ENCODE peak calls at places on chromosomes 12 and 14, in nine cellular contexts. F is CD8-positive, alpha-beta T cell; P is skeletal muscle cell; I is foreskin fibroblast; N is H1; H is A549; Z is mesendoderm; S is fibroblast of mammary gland; A is choroid plexus epithelial cell. C is an unnamed sample.

GRCh38 chr14:56027421-56027820 is 90.8 kb upstream of the PELI2 start:
- DNase-seq in I (no peak), N (no peak), S (no peak), Z (no peak), P (no peak), H (no peak), A (no peak), F (no peak), C (no peak)

GRCh38 chr14:101068293-101068957 is 164.9 kb upstream of the RTL1 start:
- DNase-seq in H (no peak), P (no peak), A (no peak), F (no peak), S (no peak), Z (peak; percentile 20), N (peak; percentile 33), I (no peak), C (no peak)

GRCh38 chr14:101508196-101508947 is 52.9 kb upstream of the DIO3 start:
- DNase-seq in A (no peak), H (no peak), Z (no peak), I (no peak), S (no peak), N (no peak), F (no peak), P (no peak), C (peak; percentile 17)

GRCh38 chr14:91580886-91581615 is 70.9 kb upstream of the PPP4R3A start:
- DNase-seq in P (no peak), Z (peak; percentile 30), S (no peak), A (no peak), F (no peak), H (no peak), I (no peak), N (no peak), C (no peak)

GRCh38 chr14:40292664-40293063 is 860.4 kb upstream of the FBXO33 start:
- DNase-seq in N (no peak), I (no peak), F (no peak), A (no peak), P (no peak), Z (no peak), S (no peak), H (no peak), C (no peak)

GRCh38 chr12:11653215-11653753 is 3.8 kb downstream of the ETV6 start:
- DNase-seq in Z (no peak), I (no peak), S (peak; percentile 22), A (peak; percentile 17), P (no peak), H (no peak), F (no peak), N (no peak), C (no peak)

GRCh38 chr14:54782803-54783659 is 119.6 kb downstream of the GCH1 start:
- DNase-seq in Z (peak; percentile 62), N (no peak), P (no peak), F (no peak), A (peak; percentile 21), S (no peak), H (peak; percentile 34), I (no peak), C (no peak)

GRCh38 chr14:58491593-58491992 is 64.1 kb downstream of the KIAA0586 start:
- DNase-seq in S (peak; percentile 7), F (no peak), Z (no peak), P (no peak), I (peak; percentile 5), H (no peak), N (no peak), A (peak; percentile 40), C (no peak)

GRCh38 chr12:122503147-122503751 is 2.5 kb upstream of the ZCCHC8 start:
- DNase-seq in S (no peak), Z (no peak), P (no peak), I (no peak), N (no peak), A (no peak), F (no peak), H (no peak), C (no peak)

GRCh38 chr12:1821805-1822204 is 1.4 kb downstream of the LRTM2 start:
- DNase-seq in N (no peak), Z (peak; percentile 18), F (no peak), S (no peak), P (no peak), H (no peak), I (no peak), A (no peak), C (no peak)

GRCh38 chr12:50032516-50033316 is 7.4 kb upstream of the RACGAP1 start:
- DNase-seq in S (no peak), A (no peak), Z (peak; percentile 72), H (no peak), P (no peak), I (no peak), F (no peak), N (peak; percentile 71), C (no peak)

GRCh38 chr14:85444685-85445084 is 85.3 kb upstream of the FLRT2 start:
- DNase-seq in H (no peak), I (no peak), P (peak; percentile 35), S (peak; percentile 36), N (no peak), A (peak; percentile 60), Z (no peak), F (no peak), C (no peak)

DNA sequence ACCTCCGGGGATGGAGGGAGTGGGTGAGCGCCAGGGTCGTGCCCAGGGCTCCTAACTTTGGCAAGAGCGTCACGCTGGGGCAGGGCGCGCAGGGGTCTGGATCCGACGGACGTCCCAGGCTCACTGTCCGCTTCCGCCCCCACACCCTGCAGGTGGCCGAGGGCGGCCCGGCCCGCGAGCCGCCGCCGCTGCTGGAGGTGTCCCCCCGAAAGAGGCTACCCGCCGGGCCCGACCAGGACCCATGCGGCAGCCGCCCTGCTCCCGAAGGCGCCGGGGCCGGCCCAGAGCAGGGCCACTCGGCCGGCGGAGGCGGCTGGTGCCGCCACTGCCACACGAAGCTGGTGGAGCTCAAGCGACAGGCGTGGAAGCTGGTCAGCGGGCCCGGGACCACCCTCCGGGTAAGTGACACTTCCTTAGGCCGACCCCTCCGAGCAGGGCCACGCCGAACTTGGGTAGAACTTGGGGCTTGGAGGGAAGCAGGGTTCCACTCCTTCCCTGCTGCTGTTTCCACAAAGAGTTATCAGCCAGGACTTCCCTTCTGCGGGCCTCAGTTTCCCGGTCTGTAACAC is 588 bp downstream of the KIF26A start:
- DNase-seq in F (no peak), Z (no peak), I (no peak), H (no peak), P (no peak), S (no peak), N (peak; percentile 69), A (peak; percentile 16), C (no peak)
- H3K4me3 ChIP-seq in F (no peak overlapping the region), Z (peak overlapping the region; percentile 75), I (peak overlapping the region; percentile 38), H (peak overlapping the region; percentile 55), P (peak overlapping the region; percentile 17), S (no peak overlapping the region), N (peak overlapping the region; percentile 67), A (peak overlapping the region; percentile 57), C (no peak overlapping the region)

GRCh38 chr14:104752338-104752734 is 611 bp upstream of the SIVA1 start:
- DNase-seq in S (no peak), A (no peak), N (no peak), I (no peak), H (no peak), Z (no peak), F (no peak), P (no peak), C (peak; percentile 13)
- H3K4me3 ChIP-seq in S (peak overlapping the region; percentile 55), A (peak overlapping the region; percentile 99), N (peak overlapping the region; percentile 40), I (peak overlapping the region; percentile 86), H (peak overlapping the region; percentile 49), Z (no peak overlapping the region), F (peak overlapping the region; percentile 99), P (peak overlapping the region; percentile 94), C (peak overlapping the region; percentile 87)

DNA sequence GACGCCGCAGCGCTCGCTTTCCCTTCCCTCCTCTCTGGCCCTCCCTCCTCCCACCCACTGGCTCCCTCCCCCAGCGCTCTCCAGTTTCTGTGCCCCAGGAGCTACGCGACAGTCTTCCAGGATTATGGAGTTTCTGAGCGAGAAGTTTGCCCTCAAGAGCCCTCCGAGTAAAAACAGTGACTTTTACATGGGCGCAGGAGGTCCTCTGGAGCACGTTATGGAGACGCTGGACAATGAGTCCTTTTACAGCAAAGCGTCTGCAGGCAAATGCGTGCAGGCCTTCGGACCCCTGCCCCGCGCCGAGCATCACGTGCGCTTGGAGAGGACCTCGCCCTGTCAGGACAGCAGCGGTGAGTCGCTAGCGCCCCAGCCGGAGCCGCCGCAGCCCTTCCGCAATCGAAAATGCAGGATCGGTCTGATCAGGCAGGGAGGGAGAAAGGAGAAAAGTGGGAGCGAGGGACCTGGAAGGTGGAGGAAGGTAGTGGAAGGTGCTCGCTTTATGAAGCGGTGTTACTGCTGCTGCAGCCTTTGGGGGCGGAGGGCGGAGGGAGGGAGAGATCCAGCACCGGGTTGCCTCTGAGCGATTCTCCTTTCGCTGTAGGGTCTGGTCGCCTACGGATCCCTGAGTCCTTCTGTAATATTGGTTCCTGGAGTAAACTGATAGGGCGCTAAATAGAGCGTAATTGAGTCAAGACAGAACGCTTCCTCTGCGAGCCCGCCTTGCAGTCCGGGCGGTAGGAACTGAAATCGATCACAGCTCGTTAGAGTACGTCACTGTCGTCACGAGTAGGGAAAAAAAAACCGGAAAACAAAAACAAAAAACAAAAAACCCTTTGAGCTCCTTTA is at the start of gene ALX1:
- DNase-seq in A (peak; percentile 80), Z (peak; percentile 94), I (peak; percentile 51), F (no peak), N (peak; percentile 87), P (no peak), S (peak; percentile 14), H (peak; percentile 77), C (no peak)
- H3K4me3 ChIP-seq in A (peak within 1 kb of the TSS; percentile 84), Z (peak within 1 kb of the TSS; percentile 48), I (peak within 1 kb of the TSS; percentile 46), F (no peak within 1 kb of the TSS), N (peak within 1 kb of the TSS; percentile 68), P (peak within 1 kb of the TSS; percentile 62), S (peak within 1 kb of the TSS; percentile 40), H (peak within 1 kb of the TSS; percentile 61), C (no peak within 1 kb of the TSS)

GRCh38 chr14:53306926-53307325 is 153.8 kb upstream of the DDHD1 start:
- DNase-seq in F (no peak), P (no peak), A (peak; percentile 34), N (no peak), H (no peak), I (peak; percentile 63), S (peak; percentile 72), Z (no peak), C (no peak)
- H3K4me3 ChIP-seq in F (no peak overlapping the region), P (no peak overlapping the region), A (no peak overlapping the region), N (no peak overlapping the region), H (no peak overlapping the region), I (peak overlapping the region; percentile 46), S (peak overlapping the region; percentile 37), Z (no peak overlapping the region), C (no peak overlapping the region)

GRCh38 chr12:15534322-15534721 is 212.0 kb downstream of the PTPRO start:
- DNase-seq in A (peak; percentile 61), I (no peak), F (no peak), H (no peak), S (peak; percentile 37), Z (no peak), N (no peak), P (no peak), C (no peak)
- H3K4me3 ChIP-seq in A (no peak overlapping the region), I (no peak overlapping the region), F (peak overlapping the region; percentile 2), H (no peak overlapping the region), S (no peak overlapping the region), Z (no peak overlapping the region), N (no peak overlapping the region), P (no peak overlapping the region), C (peak overlapping the region; percentile 48)